ENCODE peak calls at places on chromosome 5, in six cellular contexts. F is esophagus squamous epithelium; H is left ventricle myocardium inferior; X is CD8-positive, alpha-beta memory T cell; U is right atrium auricular region; B is SK-N-SH. S is an unnamed sample.
A peak's percentile ranks its signal among the peaks of the same experiment; 100 is the strongest.

GRCh38 chr5:139051392-139051791 is 146.8 kb downstream of the SIL1 start:
- DNase-seq in F (no peak), H (no peak), X (no peak), U (no peak), B (no peak), S (no peak)

GRCh38 chr5:60526336-60526875 is 173.6 kb downstream of the DEPDC1B start:
- DNase-seq in F (no peak), H (no peak), X (no peak), U (no peak), B (no peak), S (no peak)

GRCh38 chr5:127406326-127407121 is 110.9 kb upstream of the PRRC1 start:
- DNase-seq in F (no peak), H (no peak), X (no peak), U (no peak), B (no peak), S (no peak)

GRCh38 chr5:75384218-75384617 is 47.2 kb downstream of the HMGCR start:
- DNase-seq in F (no peak), H (no peak), X (no peak), U (no peak), B (no peak), S (no peak)

GRCh38 chr5:134242146-134242545 is 16.3 kb upstream of the PPP2CA start:
- DNase-seq in F (no peak), H (peak; percentile 30), X (no peak), U (no peak), B (no peak), S (no peak)

GRCh38 chr5:158175664-158176507 is 316.9 kb upstream of the CLINT1 start:
- DNase-seq in F (no peak), H (no peak), X (no peak), U (no peak), B (peak; percentile 49), S (no peak)

GRCh38 chr5:177458912-177459350 is 12.3 kb downstream of the PRR7 start:
- DNase-seq in F (no peak), H (no peak), X (no peak), U (no peak), B (peak; percentile 79), S (no peak)

GRCh38 chr5:179326176-179326997 is 18.9 kb downstream of the ADAMTS2 start:
- DNase-seq in F (no peak), H (peak; percentile 70), X (no peak), U (peak; percentile 84), B (peak; percentile 92), S (no peak)

GRCh38 chr5:5105531-5105930 is 34.6 kb upstream of the ADAMTS16 start:
- DNase-seq in F (no peak), H (no peak), X (no peak), U (no peak), B (no peak), S (no peak)

GRCh38 chr5:113022661-113023060 is 46.1 kb downstream of the DCP2 start:
- DNase-seq in F (no peak), H (no peak), X (no peak), U (no peak), B (no peak), S (peak; percentile 1)

GRCh38 chr5:140346348-140347221 is at the start of gene HBEGF:
- DNase-seq in F (no peak), H (peak; percentile 88), X (peak; percentile 47), U (peak; percentile 83), B (peak; percentile 96), S (no peak)

GRCh38 chr5:175856408-175856807 is 15.0 kb upstream of the CPLX2 start:
- DNase-seq in F (no peak), H (no peak), X (no peak), U (no peak), B (no peak), S (no peak)

GRCh38 chr5:157540707-157541451 is 34.7 kb downstream of the ADAM19 start:
- DNase-seq in F (peak; percentile 11), H (peak; percentile 58), X (no peak), U (no peak), B (peak; percentile 37), S (no peak)

GRCh38 chr5:69032009-69032408 is 61.8 kb upstream of the SLC30A5 start:
- DNase-seq in F (no peak), H (no peak), X (no peak), U (no peak), B (no peak), S (no peak)

GRCh38 chr5:62268239-62268638 is 37.8 kb upstream of the KIF2A start:
- DNase-seq in F (no peak), H (no peak), X (no peak), U (no peak), B (no peak), S (no peak)

DNA sequence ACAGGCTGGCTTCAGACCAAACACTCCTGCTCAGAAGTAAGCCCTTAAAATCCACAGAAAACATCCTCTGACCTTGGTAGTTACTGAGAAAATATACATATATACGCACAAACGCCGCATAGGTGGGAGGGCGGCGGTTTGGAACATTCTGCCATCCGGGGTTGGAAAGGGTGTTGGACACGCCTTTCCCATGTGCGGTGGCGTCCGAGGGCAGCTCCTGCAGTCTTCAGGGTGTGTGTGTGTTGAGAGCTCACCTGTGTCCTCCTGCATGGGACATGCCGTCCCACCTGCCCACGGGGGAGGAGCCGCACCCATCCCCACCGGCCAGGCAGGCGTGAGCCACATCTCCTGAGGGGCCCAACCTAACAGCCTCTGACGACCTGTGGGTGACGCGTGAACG is 28.2 kb downstream of the SLC9A3 start:
- DNase-seq in F (no peak), H (no peak), X (no peak), U (no peak), B (no peak), S (no peak)
- H3K27me3 ChIP-seq in F (no peaks in the 10 kb centered on the region), H (peaks cover 86% of the 10 kb centered on the region), X (no peaks in the 10 kb centered on the region), U (no peaks in the 10 kb centered on the region), B (peaks cover 35% of the 10 kb centered on the region), S (no peaks in the 10 kb centered on the region)

DNA sequence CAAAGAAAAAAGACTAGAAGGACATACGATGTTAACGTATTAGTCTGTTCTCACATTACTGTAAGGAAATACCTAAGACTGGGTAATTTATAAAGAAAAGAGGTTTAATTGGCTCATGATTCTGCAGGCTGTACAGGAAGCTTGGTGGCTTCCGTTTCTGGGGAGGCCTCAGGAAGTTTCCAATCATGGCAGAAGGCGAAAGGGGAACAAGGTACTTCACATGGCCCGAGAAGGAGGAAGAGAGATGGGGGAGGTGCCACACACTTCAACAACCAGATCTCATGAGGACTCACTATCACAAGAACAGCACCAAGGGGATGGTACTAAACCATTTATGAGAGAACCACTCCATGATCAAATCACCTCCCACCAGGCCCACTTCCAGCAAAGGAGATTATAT is 110.1 kb downstream of the CARTPT start:
- DNase-seq in F (no peak), H (no peak), X (no peak), U (no peak), B (no peak), S (no peak)
- H3K27ac ChIP-seq in F (no peak overlapping the region), H (no peak overlapping the region), X (no peak overlapping the region), U (no peak overlapping the region), B (peak overlapping the region; percentile 90), S (no peak overlapping the region)

GRCh38 chr5:33937017-33937699 is 972 bp downstream of the RXFP3 start:
- DNase-seq in F (no peak), H (no peak), X (no peak), U (no peak), B (peak; percentile 46), S (no peak)

GRCh38 chr5:33938881-33939280 is 2.7 kb downstream of the RXFP3 start:
- DNase-seq in F (no peak), H (no peak), X (no peak), U (no peak), B (no peak), S (no peak)

GRCh38 chr5:33937700-33938506 is 1.7 kb downstream of the RXFP3 start:
- DNase-seq in F (no peak), H (no peak), X (no peak), U (no peak), B (no peak), S (no peak)

GRCh38 chr5:33939863-33940262 is 3.7 kb downstream of the RXFP3 start:
- DNase-seq in F (no peak), H (no peak), X (no peak), U (no peak), B (no peak), S (no peak)

GRCh38 chr5:33938507-33938796 is 2.3 kb downstream of the RXFP3 start:
- DNase-seq in F (no peak), H (no peak), X (no peak), U (no peak), B (no peak), S (no peak)
- H3K27me3 ChIP-seq in F (no peaks in the 10 kb centered on the region), H (peaks cover 90% of the 10 kb centered on the region), X (peaks cover 26% of the 10 kb centered on the region), U (peaks cover 18% of the 10 kb centered on the region), B (peaks cover 53% of the 10 kb centered on the region), S (peaks cover 64% of the 10 kb centered on the region)

DNA sequence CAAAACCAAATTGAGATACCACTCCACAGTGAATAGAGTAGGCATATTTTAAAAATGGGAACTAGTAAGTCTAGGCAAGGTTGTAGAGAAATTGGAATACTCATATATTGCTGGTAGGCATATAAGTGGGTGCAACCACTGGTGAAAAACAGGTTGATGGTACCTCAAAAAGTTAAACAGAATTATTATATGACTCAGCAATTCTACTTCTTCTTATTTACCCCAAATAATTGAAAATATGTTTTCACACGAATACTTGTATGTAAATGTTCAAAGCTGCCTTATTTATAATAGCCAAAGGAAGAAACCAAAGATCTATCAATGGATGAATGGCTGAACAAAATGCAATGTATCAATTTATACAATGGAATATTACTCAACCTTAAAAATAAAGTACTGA is 79.1 kb downstream of the CDH9 start:
- DNase-seq in F (no peak), H (no peak), X (no peak), U (no peak), B (no peak), S (no peak)
- H3K27ac ChIP-seq in F (no peak overlapping the region), H (no peak overlapping the region), X (no peak overlapping the region), U (no peak overlapping the region), B (no peak overlapping the region), S (no peak overlapping the region)

GRCh38 chr5:154481584-154482381 is 3.8 kb upstream of the HAND1 start:
- DNase-seq in F (no peak), H (no peak), X (no peak), U (no peak), B (no peak), S (no peak)
- H3K27me3 ChIP-seq in F (peaks cover 44% of the 10 kb centered on the region), H (peaks cover 100% of the 10 kb centered on the region), X (peaks cover 85% of the 10 kb centered on the region), U (peaks cover 62% of the 10 kb centered on the region), B (peaks cover 97% of the 10 kb centered on the region), S (peaks cover 100% of the 10 kb centered on the region)

DNA sequence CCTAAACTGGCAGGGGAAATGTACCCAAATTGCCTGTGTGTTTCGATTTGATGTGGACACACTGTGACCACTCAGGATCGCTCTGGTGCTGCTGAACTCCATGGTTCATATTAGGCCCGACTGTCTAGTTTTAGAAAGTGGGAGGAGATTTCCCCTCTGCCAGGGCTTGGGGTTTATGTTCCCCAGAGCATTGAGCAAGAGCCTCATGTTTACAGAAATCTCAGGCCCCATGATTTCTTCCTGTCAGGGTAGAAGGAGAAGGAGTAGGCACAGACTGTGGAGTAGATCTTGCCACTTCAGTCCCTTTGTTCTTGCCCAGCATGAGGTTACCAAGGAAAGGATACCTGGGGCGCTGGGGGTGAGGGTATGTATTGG is 40.8 kb upstream of the GLRX start:
- DNase-seq in F (no peak), H (no peak), X (no peak), U (no peak), B (no peak), S (no peak)
- H3K27ac ChIP-seq in F (peak overlapping the region; percentile 94), H (peak overlapping the region; percentile 30), X (no peak overlapping the region), U (peak overlapping the region; percentile 95), B (no peak overlapping the region), S (no peak overlapping the region)

GRCh38 chr5:108629779-108630178 is 117.9 kb upstream of the FER start:
- DNase-seq in F (no peak), H (no peak), X (no peak), U (no peak), B (no peak), S (no peak)
- H3K27me3 ChIP-seq in F (no peaks in the 10 kb centered on the region), H (no peaks in the 10 kb centered on the region), X (no peaks in the 10 kb centered on the region), U (no peaks in the 10 kb centered on the region), B (no peaks in the 10 kb centered on the region), S (no peaks in the 10 kb centered on the region)

S was measured in CD4-positive, alpha-beta T cell.